ENCODE peak calls at places on chromosome 12, in eight cellular contexts. I is HCT116, Q is GM23338, W is K562, B is Panc1, J is SK-N-SH, A is GM12878, K is HepG2. Y is an unnamed sample.

GRCh38 chr12:88553941-88554658 is 26.2 kb downstream of the KITLG start:
- DNase-seq in I (peak; percentile 49), Q (no peak), W (no peak), B (no peak), J (peak; percentile 12), A (no peak), K (peak; percentile 62), Y (no peak)

GRCh38 chr12:22333751-22334695 is 484 bp downstream of the ST8SIA1 start:
- DNase-seq in I (no peak), Q (peak; percentile 66), W (no peak), B (no peak), J (peak; percentile 36), A (no peak), K (no peak), Y (no peak)

GRCh38 chr12:103503546-103504480 is 8.0 kb upstream of the C12orf42 start:
- DNase-seq in I (peak; percentile 16), Q (peak; percentile 74), W (peak; percentile 50), B (no peak), J (peak; percentile 54), A (no peak), K (peak; percentile 13), Y (no peak)

GRCh38 chr12:70467908-70468733 is 102.0 kb downstream of the KCNMB4 start:
- DNase-seq in I (peak; percentile 47), Q (peak; percentile 8), W (peak; percentile 46), B (no peak), J (no peak), A (no peak), K (peak; percentile 34), Y (peak; percentile 65)

GRCh38 chr12:131511391-131511802 is 199.5 kb upstream of the SFSWAP start:
- DNase-seq in I (peak; percentile 3), Q (peak; percentile 34), W (no peak), B (peak; percentile 8), J (no peak), A (peak; percentile 73), K (no peak), Y (peak; percentile 35)

GRCh38 chr12:100234591-100235304 is 32.1 kb downstream of the DEPDC4 start:
- DNase-seq in I (peak; percentile 29), Q (peak; percentile 74), W (peak; percentile 52), B (peak; percentile 17), J (peak; percentile 38), A (peak; percentile 1), K (peak; percentile 44), Y (no peak)

GRCh38 chr12:2693204-2693860 is 101.4 kb upstream of the FKBP4 start:
- DNase-seq in I (peak; percentile 8), Q (peak; percentile 71), W (no peak), B (no peak), J (no peak), A (no peak), K (no peak), Y (no peak)

GRCh38 chr12:52585951-52586350 is 12.3 kb upstream of the KRT74 start:
- DNase-seq in I (no peak), Q (peak; percentile 11), W (peak; percentile 21), B (no peak), J (no peak), A (no peak), K (no peak), Y (no peak)

GRCh38 chr12:62834971-62835547 is 99.9 kb downstream of the PPM1H start:
- DNase-seq in I (peak; percentile 24), Q (no peak), W (no peak), B (no peak), J (no peak), A (peak; percentile 26), K (no peak), Y (no peak)

GRCh38 chr12:179131-179884 is 34.6 kb downstream of the SLC6A12 start:
- DNase-seq in I (no peak), Q (no peak), W (no peak), B (no peak), J (no peak), A (no peak), K (no peak), Y (no peak)

GRCh38 chr12:48084066-48084465 is 21.8 kb downstream of the SENP1 start:
- DNase-seq in I (no peak), Q (peak; percentile 47), W (peak; percentile 9), B (no peak), J (peak; percentile 14), A (no peak), K (no peak), Y (no peak)

GRCh38 chr12:24066865-24067264 is 117.4 kb upstream of the SOX5 start:
- DNase-seq in I (no peak), Q (no peak), W (no peak), B (no peak), J (no peak), A (no peak), K (no peak), Y (no peak)

GRCh38 chr12:93127582-93128331 is 198.7 kb upstream of the EEA1 start:
- DNase-seq in I (no peak), Q (peak; percentile 69), W (peak; percentile 50), B (no peak), J (no peak), A (no peak), K (peak; percentile 98), Y (peak; percentile 99)

GRCh38 chr12:64098709-64099354 is 123.3 kb downstream of the KICS2 start:
- DNase-seq in I (no peak), Q (no peak), W (no peak), B (no peak), J (no peak), A (no peak), K (no peak), Y (no peak)

GRCh38 chr12:49283541-49284429 is 11.2 kb upstream of the PRPH start:
- DNase-seq in I (no peak), Q (peak; percentile 47), W (no peak), B (no peak), J (peak; percentile 34), A (no peak), K (no peak), Y (no peak)

GRCh38 chr12:94172973-94173372 is 24.6 kb downstream of the PLXNC1 start:
- DNase-seq in I (no peak), Q (no peak), W (no peak), B (no peak), J (no peak), A (no peak), K (peak; percentile 94), Y (peak; percentile 85)

GRCh38 chr12:101925352-101925751 is 48.0 kb downstream of the DRAM1 start:
- DNase-seq in I (no peak), Q (no peak), W (no peak), B (no peak), J (no peak), A (no peak), K (no peak), Y (peak; percentile 93)

GRCh38 chr12:101697197-101697929 is at the start of gene CHPT1:
- DNase-seq in I (no peak), Q (peak; percentile 85), W (peak; percentile 96), B (no peak), J (peak; percentile 92), A (no peak), K (peak; percentile 81), Y (peak; percentile 65)

GRCh38 chr12:28253175-28253641 is 63.0 kb downstream of the CCDC91 start:
- DNase-seq in I (no peak), Q (no peak), W (no peak), B (no peak), J (no peak), A (peak; percentile 49), K (no peak), Y (no peak)

GRCh38 chr12:94152292-94153083 is 4.1 kb downstream of the PLXNC1 start:
- DNase-seq in I (no peak), Q (no peak), W (no peak), B (no peak), J (no peak), A (no peak), K (peak; percentile 61), Y (no peak)

GRCh38 chr12:90343966-90344365 is 611.0 kb downstream of the CCER1 start:
- DNase-seq in I (no peak), Q (no peak), W (no peak), B (no peak), J (no peak), A (no peak), K (no peak), Y (no peak)

GRCh38 chr12:58242803-58243628 is 301.6 kb downstream of the ATP23 start:
- DNase-seq in I (no peak), Q (no peak), W (no peak), B (no peak), J (no peak), A (no peak), K (no peak), Y (no peak)

GRCh38 chr12:8554451-8555195 is 13.9 kb upstream of the CLEC4E start:
- DNase-seq in I (no peak), Q (peak; percentile 55), W (no peak), B (no peak), J (no peak), A (no peak), K (no peak), Y (no peak)

GRCh38 chr12:25934461-25934860 is 24.0 kb upstream of the RASSF8 start:
- DNase-seq in I (no peak), Q (no peak), W (no peak), B (no peak), J (no peak), A (no peak), K (no peak), Y (no peak)

GRCh38 chr12:15532364-15532977 is 210.2 kb downstream of the PTPRO start:
- DNase-seq in I (peak; percentile 72), Q (peak; percentile 76), W (peak; percentile 21), B (no peak), J (peak; percentile 5), A (peak; percentile 36), K (peak; percentile 55), Y (peak; percentile 51)

GRCh38 chr12:67766370-67766769 is 117.8 kb downstream of the DYRK2 start:
- DNase-seq in I (no peak), Q (no peak), W (no peak), B (no peak), J (no peak), A (no peak), K (no peak), Y (no peak)
- TF ChIP-seq REST in I (no peak), Q (no peak), W (no peak), B (no peak), J (peak; percentile 41), A (no peak), K (no peak), Y (no peak)

GRCh38 chr12:41510470-41510869 is 322.4 kb downstream of the PDZRN4 start:
- DNase-seq in I (no peak), Q (no peak), W (no peak), B (no peak), J (no peak), A (no peak), K (no peak), Y (no peak)
- TF ChIP-seq POLR2AphosphoS5 in I (no peak), Q (no peak), W (no peak), B (no peak), J (no peak), A (no peak), K (no peak), Y (no peak)

GRCh38 chr12:96489392-96490056 is at the start of gene CFAP54:
- DNase-seq in I (peak; percentile 75), Q (peak; percentile 98), W (peak; percentile 94), B (peak; percentile 82), J (peak; percentile 93), A (peak; percentile 65), K (peak; percentile 83), Y (peak; percentile 62)
- TF ChIP-seq REST in I (no peak), Q (no peak), W (no peak), B (no peak), J (no peak), A (no peak), K (no peak), Y (no peak)

DNA sequence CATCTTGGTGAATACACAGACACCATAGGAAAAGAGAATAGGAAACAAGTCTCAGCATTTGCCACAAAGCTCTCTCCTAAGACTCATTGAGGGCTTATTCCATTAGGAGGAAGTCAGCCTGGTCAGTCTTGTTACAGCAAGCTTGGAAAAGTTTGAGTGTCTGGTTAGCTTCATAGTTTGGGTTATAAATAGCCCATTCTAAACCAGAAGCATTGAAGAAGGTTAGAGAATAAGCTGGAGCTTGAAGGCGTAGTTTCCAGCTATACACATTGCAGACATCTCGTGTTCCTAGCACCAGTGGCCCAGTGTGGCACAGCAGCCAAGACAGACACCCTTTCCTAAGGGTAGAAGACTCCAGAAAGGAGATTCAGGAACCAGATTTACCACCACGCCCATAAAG is 168.8 kb upstream of the RBM19 start:
- DNase-seq in I (no peak), Q (no peak), W (no peak), B (no peak), J (no peak), A (no peak), K (no peak), Y (no peak)
- TF ChIP-seq POLR2AphosphoS5 in I (no peak), Q (no peak), W (no peak), B (no peak), J (no peak), A (no peak), K (no peak), Y (no peak)

Y was measured in HL-60.